ENCODE peak calls at places on chromosome 4, in six cellular contexts. One of them, this sample, is unnamed. For H3K36me3, the result is how much of the 10 kb centered on the place peaks cover.

GRCh38 chr4:3389186-3389878 is 52.4 kb upstream of the HGFAC start:
- DNase-seq in HepG2: no peak
- DNase-seq in HCT116: no peak
- DNase-seq in GM12878: no peak
- DNase-seq in H1: no peak
- DNase-seq in K562: no peak
- DNase-seq in this sample: no peak

GRCh38 chr4:128322311-128322710 is 34.7 kb upstream of the PGRMC2 start:
- DNase-seq in HCT116: no peak
- DNase-seq in K562: no peak
- DNase-seq in HepG2: peak
- DNase-seq in H1: no peak
- DNase-seq in GM12878: no peak
- DNase-seq in this sample: no peak

GRCh38 chr4:99324978-99325377 is 3.8 kb upstream of the ADH1B start:
- DNase-seq in GM12878: no peak
- DNase-seq in H1: no peak
- DNase-seq in HepG2: no peak
- DNase-seq in HCT116: no peak
- DNase-seq in K562: no peak
- DNase-seq in this sample: no peak

GRCh38 chr4:32748498-32748897 is 2028.3 kb downstream of the PCDH7 start:
- DNase-seq in HepG2: peak
- DNase-seq in K562: no peak
- DNase-seq in H1: no peak
- DNase-seq in HCT116: no peak
- DNase-seq in GM12878: no peak
- DNase-seq in this sample: no peak

GRCh38 chr4:70754470-70754869 is 32.7 kb downstream of the RUFY3 start:
- DNase-seq in GM12878: no peak
- DNase-seq in HCT116: no peak
- DNase-seq in H1: no peak
- DNase-seq in HepG2: no peak
- DNase-seq in K562: no peak
- DNase-seq in this sample: no peak

GRCh38 chr4:144666539-144667175 is 20.7 kb downstream of the HHIP start:
- DNase-seq in HCT116: peak
- DNase-seq in HepG2: no peak
- DNase-seq in K562: no peak
- DNase-seq in GM12878: no peak
- DNase-seq in H1: no peak
- DNase-seq in this sample: no peak

GRCh38 chr4:111435986-111436744 is 709.1 kb upstream of the FAM241A start:
- DNase-seq in K562: no peak
- DNase-seq in HCT116: no peak
- DNase-seq in HepG2: no peak
- DNase-seq in H1: no peak
- DNase-seq in GM12878: no peak
- DNase-seq in this sample: no peak

GRCh38 chr4:31803511-31804195 is 1083.5 kb downstream of the PCDH7 start:
- DNase-seq in HCT116: no peak
- DNase-seq in K562: no peak
- DNase-seq in GM12878: no peak
- DNase-seq in HepG2: no peak
- DNase-seq in H1: no peak
- DNase-seq in this sample: no peak

DNA sequence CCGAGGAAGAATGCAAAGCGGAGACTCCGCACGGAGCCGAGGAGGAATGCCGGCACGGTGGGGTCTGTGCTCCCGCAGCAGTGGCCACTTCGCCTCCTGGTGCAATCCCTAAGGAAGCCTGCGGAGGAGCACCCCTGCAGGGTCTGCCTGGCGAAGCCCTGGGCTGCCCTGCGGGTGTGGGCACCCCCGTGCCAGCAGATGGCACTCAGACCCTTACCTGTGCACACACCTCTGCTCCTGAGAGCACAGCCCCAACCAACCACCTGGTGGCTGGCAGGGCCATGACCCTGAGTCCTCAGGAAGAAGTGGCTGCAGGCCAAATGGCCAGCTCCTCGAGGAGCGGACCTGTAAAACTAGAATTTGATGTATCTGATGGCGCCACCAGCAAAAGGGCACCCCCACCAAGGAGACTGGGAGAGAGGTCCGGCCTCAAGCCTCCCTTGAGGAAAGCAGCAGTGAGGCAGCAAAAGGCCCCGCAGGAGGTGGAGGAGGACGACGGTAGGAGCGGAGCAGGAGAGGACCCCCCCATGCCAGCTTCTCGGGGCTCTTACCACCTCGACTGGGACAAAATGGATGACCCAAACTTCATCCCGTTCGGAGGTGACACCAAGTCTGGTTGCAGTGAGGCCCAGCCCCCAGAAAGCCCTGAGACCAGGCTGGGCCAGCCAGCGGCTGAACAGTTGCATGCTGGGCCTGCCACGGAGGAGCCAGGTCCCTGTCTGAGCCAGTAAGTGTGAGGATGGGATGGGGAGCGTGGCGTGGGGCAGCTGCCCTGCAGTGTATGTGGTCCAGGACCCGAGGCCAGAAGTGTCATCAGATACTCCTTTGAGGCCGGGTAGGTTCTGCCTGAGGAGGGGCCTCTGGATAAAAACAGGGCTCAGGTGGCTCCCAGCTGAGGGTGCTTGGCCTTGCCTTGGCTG is 7.0 kb downstream of the TACC3 start:
- DNase-seq in HCT116: no peak
- DNase-seq in GM12878: no peak
- DNase-seq in HepG2: no peak
- DNase-seq in H1: no peak
- DNase-seq in K562: no peak
- DNase-seq in this sample: no peak
- H3K4me3 ChIP-seq in HCT116: no peak
- H3K4me3 ChIP-seq in GM12878: no peak
- H3K4me3 ChIP-seq in HepG2: no peak
- H3K4me3 ChIP-seq in H1: no peak
- H3K4me3 ChIP-seq in K562: no peak
- H3K4me3 ChIP-seq in this sample: no peak

GRCh38 chr4:182904271-182904761 is 12.9 kb downstream of the DCTD start:
- DNase-seq in H1: no peak
- DNase-seq in K562: no peak
- DNase-seq in HCT116: no peak
- DNase-seq in HepG2: no peak
- DNase-seq in GM12878: no peak
- DNase-seq in this sample: no peak

GRCh38 chr4:182905038-182905437 is 12.1 kb downstream of the DCTD start:
- DNase-seq in HepG2: no peak
- DNase-seq in GM12878: no peak
- DNase-seq in K562: no peak
- DNase-seq in HCT116: no peak
- DNase-seq in H1: no peak
- DNase-seq in this sample: no peak

GRCh38 chr4:182906786-182907185 is 10.4 kb downstream of the DCTD start:
- DNase-seq in K562: no peak
- DNase-seq in GM12878: no peak
- DNase-seq in HCT116: no peak
- DNase-seq in H1: no peak
- DNase-seq in HepG2: no peak
- DNase-seq in this sample: no peak

GRCh38 chr4:182901337-182901736 is 15.8 kb downstream of the DCTD start:
- DNase-seq in GM12878: no peak
- DNase-seq in HepG2: no peak
- DNase-seq in H1: no peak
- DNase-seq in K562: no peak
- DNase-seq in HCT116: no peak
- DNase-seq in this sample: no peak

GRCh38 chr4:182903013-182903412 is 14.2 kb downstream of the DCTD start:
- DNase-seq in K562: no peak
- DNase-seq in H1: no peak
- DNase-seq in GM12878: no peak
- DNase-seq in HepG2: no peak
- DNase-seq in HCT116: no peak
- DNase-seq in this sample: no peak
- H3K36me3 ChIP-seq in K562: half or more
- H3K36me3 ChIP-seq in H1: under half
- H3K36me3 ChIP-seq in GM12878: under half
- H3K36me3 ChIP-seq in HepG2: half or more
- H3K36me3 ChIP-seq in HCT116: under half
- H3K36me3 ChIP-seq in this sample: half or more

GRCh38 chr4:27154706-27155105 is 294.1 kb downstream of the STIM2 start:
- DNase-seq in GM12878: no peak
- DNase-seq in HepG2: no peak
- DNase-seq in K562: no peak
- DNase-seq in H1: no peak
- DNase-seq in HCT116: no peak
- DNase-seq in this sample: no peak
- TF ChIP-seq ZNF274 in GM12878: no peak
- TF ChIP-seq ZNF274 in HepG2: no peak
- TF ChIP-seq ZNF274 in K562: no peak
- TF ChIP-seq ZNF274 in H1: no peak
- TF ChIP-seq ZNF274 in HCT116: no peak
- TF ChIP-seq ZNF274 in this sample: no peak

GRCh38 chr4:14862881-14863280 is 139.4 kb upstream of the CPEB2 start:
- DNase-seq in HepG2: no peak
- DNase-seq in K562: peak
- DNase-seq in HCT116: no peak
- DNase-seq in H1: no peak
- DNase-seq in GM12878: no peak
- DNase-seq in this sample: no peak
- H3K4me3 ChIP-seq in HepG2: no peak
- H3K4me3 ChIP-seq in K562: no peak
- H3K4me3 ChIP-seq in HCT116: no peak
- H3K4me3 ChIP-seq in H1: no peak
- H3K4me3 ChIP-seq in GM12878: no peak
- H3K4me3 ChIP-seq in this sample: no peak

GRCh38 chr4:24544208-24544607 is 40.1 kb downstream of the DHX15 start:
- DNase-seq in K562: no peak
- DNase-seq in HepG2: no peak
- DNase-seq in H1: no peak
- DNase-seq in HCT116: no peak
- DNase-seq in GM12878: no peak
- DNase-seq in this sample: no peak
- H3K36me3 ChIP-seq in K562: half or more
- H3K36me3 ChIP-seq in HepG2: half or more
- H3K36me3 ChIP-seq in H1: under half
- H3K36me3 ChIP-seq in HCT116: under half
- H3K36me3 ChIP-seq in GM12878: under half
- H3K36me3 ChIP-seq in this sample: half or more

GRCh38 chr4:76802546-76803021 is 95.4 kb downstream of the SOWAHB start:
- DNase-seq in K562: no peak
- DNase-seq in H1: no peak
- DNase-seq in GM12878: no peak
- DNase-seq in HepG2: no peak
- DNase-seq in HCT116: no peak
- DNase-seq in this sample: no peak

GRCh38 chr4:76801621-76802545 is 96.1 kb downstream of the SOWAHB start:
- DNase-seq in K562: no peak
- DNase-seq in HCT116: no peak
- DNase-seq in GM12878: no peak
- DNase-seq in HepG2: no peak
- DNase-seq in H1: no peak
- DNase-seq in this sample: no peak

GRCh38 chr4:76804060-76804459 is 93.9 kb downstream of the SOWAHB start:
- DNase-seq in HCT116: no peak
- DNase-seq in HepG2: no peak
- DNase-seq in H1: no peak
- DNase-seq in GM12878: no peak
- DNase-seq in K562: no peak
- DNase-seq in this sample: no peak

GRCh38 chr4:76800902-76801301 is 97.0 kb downstream of the SOWAHB start:
- DNase-seq in GM12878: peak
- DNase-seq in HepG2: no peak
- DNase-seq in K562: no peak
- DNase-seq in H1: no peak
- DNase-seq in HCT116: no peak
- DNase-seq in this sample: no peak

DNA sequence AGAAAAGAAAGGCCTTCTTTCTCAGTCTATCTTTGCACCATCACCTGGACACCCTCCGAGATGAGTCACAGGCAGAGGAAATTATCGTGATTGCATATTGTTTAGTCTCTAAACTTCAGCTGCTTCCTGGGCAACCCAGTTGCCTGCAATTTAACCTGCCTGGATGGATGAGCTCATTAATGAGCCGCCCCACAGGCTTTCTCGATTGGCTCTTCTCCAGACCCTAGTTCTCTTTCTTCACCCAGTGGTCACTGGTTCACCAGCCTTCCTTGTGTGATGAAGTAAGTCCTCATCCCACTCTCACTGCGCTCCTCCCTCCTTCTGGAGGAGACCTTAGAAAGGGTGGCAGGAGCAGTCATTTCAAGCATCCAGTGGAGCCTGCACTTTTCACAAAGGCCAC is 94.4 kb downstream of the SOWAHB start:
- DNase-seq in HepG2: no peak
- DNase-seq in H1: no peak
- DNase-seq in K562: peak
- DNase-seq in HCT116: no peak
- DNase-seq in GM12878: no peak
- DNase-seq in this sample: no peak
- TF ChIP-seq ZNF274 in HepG2: no peak
- TF ChIP-seq ZNF274 in H1: no peak
- TF ChIP-seq ZNF274 in K562: no peak
- TF ChIP-seq ZNF274 in HCT116: no peak
- TF ChIP-seq ZNF274 in GM12878: no peak
- TF ChIP-seq ZNF274 in this sample: no peak